ENCODE peak calls at places on chromosomes 2 and 18, in nine cellular contexts. O, M, G, T, R, N, Q, A and B are unnamed samples.

GRCh38 chr18:48543228-48543627 is 4.4 kb downstream of the CTIF start:
- DNase-seq in G (no peak), T (no peak), O (no peak), A (no peak), Q (no peak), M (peak; percentile 13), N (no peak), R (no peak), B (no peak)

GRCh38 chr18:36411745-36412168 is 114.2 kb downstream of the FHOD3 start:
- DNase-seq in Q (no peak), T (peak; percentile 43), M (no peak), R (no peak), A (no peak), O (no peak), N (no peak), G (no peak), B (no peak)

GRCh38 chr2:133942363-133942762 is 311.5 kb upstream of the MGAT5 start:
- DNase-seq in M (no peak), O (no peak), G (no peak), A (no peak), N (no peak), T (no peak), Q (no peak), R (no peak), B (no peak)

GRCh38 chr2:55771612-55772011 is 78.0 kb upstream of the PNPT1 start:
- DNase-seq in A (peak; percentile 52), O (no peak), T (no peak), G (no peak), M (no peak), R (no peak), N (no peak), Q (no peak), B (no peak)

GRCh38 chr2:96739633-96740428 is at the start of gene LMAN2L:
- DNase-seq in A (peak; percentile 97), G (peak; percentile 97), M (peak; percentile 92), T (peak; percentile 96), N (peak; percentile 98), Q (peak; percentile 90), R (peak; percentile 91), O (peak; percentile 95), B (peak; percentile 99)

GRCh38 chr2:47359375-47359868 is 43.5 kb upstream of the MSH2 start:
- DNase-seq in T (no peak), G (no peak), N (no peak), A (no peak), M (no peak), Q (no peak), O (no peak), R (no peak), B (no peak)

GRCh38 chr2:237429761-237430160 is 15.8 kb upstream of the COL6A3 start:
- DNase-seq in G (no peak), T (no peak), Q (no peak), R (no peak), N (no peak), A (no peak), O (peak; percentile 11), M (no peak), B (no peak)

GRCh38 chr2:25309402-25309801 is 32.3 kb downstream of the DNMT3A start:
- DNase-seq in A (peak; percentile 44), N (peak; percentile 72), T (peak; percentile 87), G (no peak), M (peak; percentile 58), Q (peak; percentile 25), O (peak; percentile 65), R (peak; percentile 64), B (no peak)

GRCh38 chr18:58335821-58336220 is 291.8 kb downstream of the NEDD4L start:
- DNase-seq in R (no peak), A (no peak), M (no peak), G (no peak), Q (no peak), T (no peak), O (no peak), N (no peak), B (no peak)

GRCh38 chr2:96341641-96342040 is 6.1 kb downstream of the NCAPH start:
- DNase-seq in R (no peak), T (no peak), O (no peak), N (no peak), A (no peak), Q (no peak), M (no peak), G (no peak), B (no peak)

GRCh38 chr2:150389487-150389886 is 98.0 kb downstream of the RND3 start:
- DNase-seq in R (no peak), M (no peak), Q (no peak), O (no peak), T (no peak), N (no peak), G (no peak), A (peak; percentile 84), B (no peak)

GRCh38 chr2:39266906-39267434 is 23.2 kb upstream of the CDKL4 start:
- DNase-seq in T (no peak), N (no peak), G (no peak), Q (no peak), O (no peak), M (no peak), R (no peak), A (peak; percentile 2), B (no peak)

GRCh38 chr2:216857131-216857550 is 2.7 kb downstream of the TNP1 start:
- DNase-seq in G (no peak), N (no peak), R (no peak), Q (no peak), A (peak; percentile 51), T (no peak), M (no peak), O (no peak), B (no peak)

GRCh38 chr2:175769200-175769599 is 232.9 kb downstream of the LNPK start:
- DNase-seq in T (no peak), R (no peak), Q (no peak), G (no peak), N (no peak), A (no peak), M (no peak), O (no peak), B (no peak)

GRCh38 chr2:164620873-164621760 is at the start of gene GRB14:
- DNase-seq in G (no peak), A (peak; percentile 6), T (peak; percentile 31), O (no peak), R (peak; percentile 9), Q (peak; percentile 82), N (peak; percentile 41), M (no peak), B (no peak)

GRCh38 chr2:26214759-26215158 is 29.7 kb downstream of the HADHA start:
- DNase-seq in Q (no peak), M (no peak), R (no peak), A (no peak), N (no peak), G (no peak), T (no peak), O (no peak), B (no peak)

GRCh38 chr2:43898134-43898957 is 59.6 kb downstream of the ABCG8 start:
- DNase-seq in Q (no peak), R (peak; percentile 12), G (no peak), M (no peak), A (no peak), N (peak; percentile 64), T (peak; percentile 53), O (no peak), B (no peak)